ENCODE peak calls at places on chromosomes 1 and 21, in six cellular contexts. One of them, this sample, is unnamed.

GRCh38 chr1:168939131-168939946 is 167.2 kb upstream of the ATP1B1 start:
- DNase-seq in ovary: no peak
- DNase-seq in fibroblast of lung: no peak
- DNase-seq in pancreas: no peak
- DNase-seq in transverse colon: no peak
- DNase-seq in lower leg skin: no peak
- DNase-seq in this sample: no peak

GRCh38 chr1:213154056-213154677 is 103.1 kb downstream of the RPS6KC1 start:
- DNase-seq in ovary: no peak
- DNase-seq in fibroblast of lung: no peak
- DNase-seq in pancreas: peak
- DNase-seq in transverse colon: no peak
- DNase-seq in lower leg skin: no peak
- DNase-seq in this sample: no peak

GRCh38 chr1:6582370-6582769 is 2.6 kb downstream of the ZBTB48 start:
- DNase-seq in ovary: no peak
- DNase-seq in fibroblast of lung: no peak
- DNase-seq in pancreas: no peak
- DNase-seq in transverse colon: peak
- DNase-seq in lower leg skin: no peak
- DNase-seq in this sample: no peak

GRCh38 chr1:97252076-97252475 is 530.5 kb downstream of the PTBP2 start:
- DNase-seq in ovary: no peak
- DNase-seq in fibroblast of lung: peak
- DNase-seq in pancreas: no peak
- DNase-seq in transverse colon: no peak
- DNase-seq in lower leg skin: peak
- DNase-seq in this sample: peak

GRCh38 chr1:88595355-88595754 is 88.7 kb upstream of the PKN2 start:
- DNase-seq in ovary: no peak
- DNase-seq in fibroblast of lung: peak
- DNase-seq in pancreas: no peak
- DNase-seq in transverse colon: no peak
- DNase-seq in lower leg skin: no peak
- DNase-seq in this sample: peak

GRCh38 chr1:226603030-226603960 is 54.7 kb downstream of the STUM start:
- DNase-seq in ovary: peak
- DNase-seq in fibroblast of lung: peak
- DNase-seq in pancreas: no peak
- DNase-seq in transverse colon: peak
- DNase-seq in lower leg skin: peak
- DNase-seq in this sample: peak

GRCh38 chr1:96487404-96487803 is 234.2 kb upstream of the PTBP2 start:
- DNase-seq in ovary: no peak
- DNase-seq in fibroblast of lung: peak
- DNase-seq in pancreas: no peak
- DNase-seq in transverse colon: no peak
- DNase-seq in lower leg skin: no peak
- DNase-seq in this sample: peak

GRCh38 chr21:44018813-44019567 is 6.9 kb downstream of the TRAPPC10 start:
- DNase-seq in ovary: no peak
- DNase-seq in fibroblast of lung: no peak
- DNase-seq in pancreas: no peak
- DNase-seq in transverse colon: no peak
- DNase-seq in lower leg skin: no peak
- DNase-seq in this sample: no peak

GRCh38 chr1:24385160-24385939 is 28.2 kb downstream of the STPG1 start:
- DNase-seq in ovary: no peak
- DNase-seq in fibroblast of lung: peak
- DNase-seq in pancreas: no peak
- DNase-seq in transverse colon: no peak
- DNase-seq in lower leg skin: no peak
- DNase-seq in this sample: peak

GRCh38 chr1:27137544-27138075 is 17.3 kb downstream of the SLC9A1 start:
- DNase-seq in ovary: no peak
- DNase-seq in fibroblast of lung: no peak
- DNase-seq in pancreas: no peak
- DNase-seq in transverse colon: peak
- DNase-seq in lower leg skin: peak
- DNase-seq in this sample: no peak

GRCh38 chr1:245860681-245861552 is 646.2 kb downstream of the SMYD3 start:
- DNase-seq in ovary: no peak
- DNase-seq in fibroblast of lung: peak
- DNase-seq in pancreas: no peak
- DNase-seq in transverse colon: no peak
- DNase-seq in lower leg skin: no peak
- DNase-seq in this sample: peak

GRCh38 chr1:15765495-15766194 is 7.0 kb downstream of the FBLIM1 start:
- DNase-seq in ovary: no peak
- DNase-seq in fibroblast of lung: peak
- DNase-seq in pancreas: no peak
- DNase-seq in transverse colon: no peak
- DNase-seq in lower leg skin: peak
- DNase-seq in this sample: peak

GRCh38 chr21:35399002-35399401 is 349.9 kb upstream of the RUNX1 start:
- DNase-seq in ovary: no peak
- DNase-seq in fibroblast of lung: peak
- DNase-seq in pancreas: no peak
- DNase-seq in transverse colon: no peak
- DNase-seq in lower leg skin: no peak
- DNase-seq in this sample: no peak

GRCh38 chr1:111752186-111752585 is 3.5 kb upstream of the DDX20 start:
- DNase-seq in ovary: no peak
- DNase-seq in fibroblast of lung: no peak
- DNase-seq in pancreas: no peak
- DNase-seq in transverse colon: no peak
- DNase-seq in lower leg skin: no peak
- DNase-seq in this sample: no peak

GRCh38 chr1:85188530-85188929 is 12.3 kb downstream of the SYDE2 start:
- DNase-seq in ovary: no peak
- DNase-seq in fibroblast of lung: no peak
- DNase-seq in pancreas: no peak
- DNase-seq in transverse colon: no peak
- DNase-seq in lower leg skin: no peak
- DNase-seq in this sample: no peak

GRCh38 chr1:155085504-155086181 is 7.0 kb downstream of the EFNA3 start:
- DNase-seq in ovary: peak
- DNase-seq in fibroblast of lung: peak
- DNase-seq in pancreas: peak
- DNase-seq in transverse colon: peak
- DNase-seq in lower leg skin: peak
- DNase-seq in this sample: peak

GRCh38 chr1:204322329-204322868 is 37.3 kb downstream of the PLEKHA6 start:
- DNase-seq in ovary: no peak
- DNase-seq in fibroblast of lung: no peak
- DNase-seq in pancreas: no peak
- DNase-seq in transverse colon: no peak
- DNase-seq in lower leg skin: no peak
- DNase-seq in this sample: no peak

DNA sequence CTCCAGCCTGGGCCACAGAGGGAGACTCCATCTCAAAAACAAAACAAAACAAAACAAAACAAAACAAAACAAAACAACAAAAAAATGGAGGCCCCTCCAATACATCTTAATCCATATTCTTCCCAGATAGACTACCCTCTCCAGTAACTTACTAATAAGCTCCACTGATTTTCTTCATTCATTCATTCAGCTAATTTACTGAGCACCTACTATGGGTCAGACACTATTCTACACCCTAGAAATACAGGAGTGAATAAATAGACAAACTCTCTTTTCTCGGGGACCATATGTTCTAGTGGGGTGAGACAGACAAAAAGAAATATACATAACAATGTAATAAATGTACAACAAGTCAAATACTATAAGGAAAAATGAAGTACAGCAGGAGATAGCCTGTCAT is 7.8 kb upstream of the CDC20 start:
- DNase-seq in ovary: no peak
- DNase-seq in fibroblast of lung: no peak
- DNase-seq in pancreas: no peak
- DNase-seq in transverse colon: no peak
- DNase-seq in lower leg skin: no peak
- DNase-seq in this sample: no peak
- H3K4me3 ChIP-seq in ovary: no peak
- H3K4me3 ChIP-seq in fibroblast of lung: no peak
- H3K4me3 ChIP-seq in pancreas: no peak
- H3K4me3 ChIP-seq in transverse colon: no peak
- H3K4me3 ChIP-seq in lower leg skin: no peak
- H3K4me3 ChIP-seq in this sample: no peak

DNA sequence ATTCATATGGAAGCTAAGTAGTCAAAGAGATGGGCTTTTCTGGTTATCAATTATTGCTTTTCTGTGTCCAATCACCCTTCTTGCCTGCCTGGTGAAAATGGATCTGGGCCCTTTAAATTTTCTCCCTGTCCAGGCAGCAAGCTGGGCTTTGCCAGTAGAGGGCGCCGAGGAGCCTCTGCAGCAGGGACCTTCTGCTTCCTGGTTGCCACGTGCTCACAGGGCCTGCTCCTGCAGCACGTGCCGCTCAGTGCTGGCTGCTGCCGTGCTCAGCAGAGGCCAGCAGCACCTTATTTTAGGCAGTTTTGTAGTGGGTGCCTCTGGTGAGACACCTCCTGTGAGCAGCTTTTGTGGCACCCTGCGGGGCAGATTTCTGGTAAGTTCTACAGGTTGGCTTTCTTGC is 4.0 kb downstream of the ACTL8 start:
- DNase-seq in ovary: no peak
- DNase-seq in fibroblast of lung: no peak
- DNase-seq in pancreas: no peak
- DNase-seq in transverse colon: no peak
- DNase-seq in lower leg skin: no peak
- DNase-seq in this sample: no peak
- TF ChIP-seq CTCF in ovary: no peak
- TF ChIP-seq CTCF in fibroblast of lung: peak
- TF ChIP-seq CTCF in pancreas: no peak
- TF ChIP-seq CTCF in transverse colon: no peak
- TF ChIP-seq CTCF in lower leg skin: no peak
- TF ChIP-seq CTCF in this sample: peak

GRCh38 chr1:156625436-156626078 is 6.3 kb downstream of the HAPLN2 start:
- DNase-seq in ovary: peak
- DNase-seq in fibroblast of lung: peak
- DNase-seq in pancreas: peak
- DNase-seq in transverse colon: peak
- DNase-seq in lower leg skin: no peak
- DNase-seq in this sample: peak
- H3K4me3 ChIP-seq in ovary: peak
- H3K4me3 ChIP-seq in fibroblast of lung: no peak
- H3K4me3 ChIP-seq in pancreas: no peak
- H3K4me3 ChIP-seq in transverse colon: no peak
- H3K4me3 ChIP-seq in lower leg skin: peak
- H3K4me3 ChIP-seq in this sample: no peak

GRCh38 chr1:101652476-101652875 is 344.2 kb downstream of the OLFM3 start:
- DNase-seq in ovary: no peak
- DNase-seq in fibroblast of lung: no peak
- DNase-seq in pancreas: no peak
- DNase-seq in transverse colon: no peak
- DNase-seq in lower leg skin: no peak
- DNase-seq in this sample: no peak

DNA sequence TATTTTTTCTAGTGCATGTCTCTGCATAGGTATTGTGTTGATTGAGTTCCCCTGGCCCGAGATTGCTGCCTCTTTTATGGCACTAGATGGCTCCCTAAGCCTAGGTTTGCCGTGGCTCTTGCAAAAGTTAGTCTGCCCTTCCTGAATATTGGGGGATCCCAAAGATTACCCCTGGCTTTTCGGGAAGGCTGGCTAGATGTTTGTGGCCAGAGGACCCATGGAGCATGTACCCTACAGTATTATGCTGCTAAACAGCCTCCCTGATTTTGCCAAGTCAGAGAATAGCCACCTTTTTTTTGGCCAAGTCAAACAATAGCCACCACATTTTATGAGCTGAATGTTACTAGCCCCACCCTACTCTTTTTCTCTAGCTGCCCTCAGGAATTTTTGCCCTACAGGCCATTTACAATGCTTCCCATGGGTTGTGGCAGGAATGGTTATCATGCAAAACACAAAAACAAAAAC is 343.2 kb downstream of the OLFM3 start:
- DNase-seq in ovary: no peak
- DNase-seq in fibroblast of lung: no peak
- DNase-seq in pancreas: no peak
- DNase-seq in transverse colon: peak
- DNase-seq in lower leg skin: no peak
- DNase-seq in this sample: peak
- TF ChIP-seq CTCF in ovary: no peak
- TF ChIP-seq CTCF in fibroblast of lung: peak
- TF ChIP-seq CTCF in pancreas: no peak
- TF ChIP-seq CTCF in transverse colon: no peak
- TF ChIP-seq CTCF in lower leg skin: no peak
- TF ChIP-seq CTCF in this sample: peak

GRCh38 chr1:40383488-40384412 is 10.2 kb downstream of the SMAP2 start:
- DNase-seq in ovary: no peak
- DNase-seq in fibroblast of lung: peak
- DNase-seq in pancreas: peak
- DNase-seq in transverse colon: no peak
- DNase-seq in lower leg skin: no peak
- DNase-seq in this sample: peak
- H3K4me3 ChIP-seq in ovary: no peak
- H3K4me3 ChIP-seq in fibroblast of lung: no peak
- H3K4me3 ChIP-seq in pancreas: no peak
- H3K4me3 ChIP-seq in transverse colon: no peak
- H3K4me3 ChIP-seq in lower leg skin: no peak
- H3K4me3 ChIP-seq in this sample: no peak

This sample was measured in fibroblast of the aortic adventitia.